ENCODE peak calls at places on chromosome 13, in five cellular contexts. X, M, Z, I and E are unnamed samples.

GRCh38 chr13:26867451-26868067 is 107.0 kb upstream of the GPR12 start:
- DNase-seq in X (peak; percentile 23), M (no peak), Z (no peak), I (peak; percentile 35), E (peak; percentile 8)

GRCh38 chr13:24212674-24213073 is 52.2 kb downstream of the SPATA13 start:
- DNase-seq in X (no peak), M (no peak), Z (no peak), I (no peak), E (no peak)

GRCh38 chr13:42041684-42042035 is 6.8 kb upstream of the DGKH start:
- DNase-seq in X (peak; percentile 81), M (no peak), Z (no peak), I (peak; percentile 70), E (peak; percentile 33)

GRCh38 chr13:98327326-98328314 is 150.6 kb upstream of the RNF113B start:
- DNase-seq in X (peak; percentile 82), M (peak; percentile 29), Z (peak; percentile 18), I (peak; percentile 85), E (no peak)

GRCh38 chr13:43119206-43119605 is 95.8 kb downstream of the DNAJC15 start:
- DNase-seq in X (no peak), M (no peak), Z (no peak), I (no peak), E (no peak)

GRCh38 chr13:48586591-48587103 is 53.8 kb upstream of the RCBTB2 start:
- DNase-seq in X (peak; percentile 46), M (no peak), Z (no peak), I (no peak), E (no peak)

GRCh38 chr13:102399791-102400618 is 1.8 kb downstream of the FGF14 start:
- DNase-seq in X (no peak), M (no peak), Z (no peak), I (no peak), E (no peak)

GRCh38 chr13:46648166-46648607 is 95.2 kb downstream of the LRCH1 start:
- DNase-seq in X (peak; percentile 75), M (no peak), Z (no peak), I (peak; percentile 29), E (peak; percentile 20)